ENCODE peak calls at places on chromosomes 4 and X, in ten cellular contexts. H is NCI-H1694; L is NCI-H774; N is pulmonary artery endothelial cell; J is NCI-H1105; P is GM23248; W is stimulated activated naive B cell treated with anti-CD40 and anti-IgM and Interleukin-4, amounts not matched to agents 10 μg/mL and 1 μg/mL and 100 μg/mL, for 72 hours; F is HS-5; R is NCI-H2081; O is DMS53. V is an unnamed sample.

GRCh38 chr4:2008921-2009650 is at the start of gene NELFA:
- DNase-seq in H (peak; percentile 73), L (peak; percentile 95), N (peak; percentile 78), J (peak; percentile 83), P (peak; percentile 97), W (peak; percentile 91), F (peak; percentile 84), R (peak; percentile 98), O (peak; percentile 100), V (peak; percentile 95)

GRCh38 chr4:186829740-186830449 is 106.2 kb upstream of the FAT1 start:
- DNase-seq in H (no peak), L (no peak), N (no peak), J (no peak), P (no peak), W (no peak), F (no peak), R (no peak), O (no peak), V (no peak)

GRCh38 chr4:70559216-70559830 is 32.7 kb upstream of the AMBN start:
- DNase-seq in H (peak; percentile 15), L (peak; percentile 49), N (peak; percentile 2), J (no peak), P (peak; percentile 60), W (peak; percentile 6), F (no peak), R (peak; percentile 27), O (peak; percentile 73), V (peak; percentile 6)

GRCh38 chrX:110435191-110435590 is 76.5 kb downstream of the RTL9 start:
- DNase-seq in H (no peak), L (no peak), N (no peak), J (no peak), P (no peak), W (no peak), F (no peak), R (no peak), O (no peak), V (no peak)

GRCh38 chr4:106421441-106422296 is 53.1 kb upstream of the GIMD1 start:
- DNase-seq in H (no peak), L (no peak), N (no peak), J (no peak), P (peak; percentile 60), W (no peak), F (no peak), R (no peak), O (no peak), V (no peak)

GRCh38 chr4:72677886-72678285 is 108.9 kb upstream of the ADAMTS3 start:
- DNase-seq in H (no peak), L (no peak), N (no peak), J (no peak), P (no peak), W (no peak), F (no peak), R (no peak), O (no peak), V (no peak)

GRCh38 chr4:14719053-14719452 is 283.2 kb upstream of the CPEB2 start:
- DNase-seq in H (no peak), L (no peak), N (no peak), J (no peak), P (peak; percentile 48), W (no peak), F (no peak), R (no peak), O (peak; percentile 69), V (no peak)

GRCh38 chr4:148044889-148045352 is 313.0 kb downstream of the ARHGAP10 start:
- DNase-seq in H (no peak), L (no peak), N (no peak), J (no peak), P (no peak), W (peak; percentile 25), F (no peak), R (no peak), O (peak; percentile 8), V (no peak)

GRCh38 chrX:37350034-37350365 is 836 bp downstream of the PRRG1 start:
- DNase-seq in H (no peak), L (no peak), N (no peak), J (no peak), P (peak; percentile 55), W (no peak), F (no peak), R (no peak), O (peak; percentile 55), V (no peak)

GRCh38 chr4:112515278-112516075 is 503 bp downstream of the NEUROG2 start:
- DNase-seq in H (peak; percentile 22), L (no peak), N (no peak), J (no peak), P (peak; percentile 62), W (no peak), F (no peak), R (peak; percentile 30), O (peak; percentile 69), V (no peak)

GRCh38 chrX:150199181-150199580 is 163.9 kb upstream of the MAMLD1 start:
- DNase-seq in H (no peak), L (no peak), N (no peak), J (no peak), P (no peak), W (no peak), F (no peak), R (no peak), O (no peak), V (no peak)

GRCh38 chr4:73411731-73412414 is 7.8 kb downstream of the ALB start:
- DNase-seq in H (no peak), L (no peak), N (no peak), J (no peak), P (no peak), W (no peak), F (no peak), R (no peak), O (no peak), V (no peak)

GRCh38 chr4:138255917-138256597 is 13.9 kb upstream of the SLC7A11 start:
- DNase-seq in H (no peak), L (no peak), N (no peak), J (no peak), P (no peak), W (no peak), F (no peak), R (no peak), O (peak; percentile 95), V (no peak)

GRCh38 chrX:109974906-109975655 is 27.8 kb upstream of the TMEM164 start:
- DNase-seq in H (no peak), L (no peak), N (no peak), J (no peak), P (no peak), W (no peak), F (no peak), R (no peak), O (no peak), V (no peak)

GRCh38 chr4:41044165-41044564 is 170.2 kb downstream of the APBB2 start:
- DNase-seq in H (no peak), L (no peak), N (no peak), J (no peak), P (peak; percentile 9), W (no peak), F (no peak), R (no peak), O (peak; percentile 35), V (no peak)

GRCh38 chr4:56466910-56467283 is 520 bp upstream of the SRP72 start:
- DNase-seq in H (no peak), L (no peak), N (no peak), J (no peak), P (peak; percentile 41), W (no peak), F (no peak), R (no peak), O (peak; percentile 28), V (no peak)

GRCh38 chr4:182745268-182745667 is 171.9 kb downstream of the DCTD start:
- DNase-seq in H (peak; percentile 8), L (no peak), N (no peak), J (peak; percentile 57), P (no peak), W (no peak), F (no peak), R (peak; percentile 67), O (peak; percentile 33), V (no peak)

GRCh38 chr4:31107362-31107761 is 387.2 kb downstream of the PCDH7 start:
- DNase-seq in H (no peak), L (no peak), N (no peak), J (no peak), P (no peak), W (no peak), F (no peak), R (no peak), O (no peak), V (no peak)

GRCh38 chr4:171857302-171858005 is 44.2 kb downstream of the GALNTL6 start:
- DNase-seq in H (no peak), L (no peak), N (no peak), J (no peak), P (no peak), W (no peak), F (no peak), R (no peak), O (no peak), V (no peak)

GRCh38 chrX:68146054-68146453 is 287.2 kb downstream of the OPHN1 start:
- DNase-seq in H (peak; percentile 26), L (peak; percentile 5), N (peak; percentile 11), J (no peak), P (peak; percentile 61), W (no peak), F (no peak), R (no peak), O (peak; percentile 66), V (no peak)

GRCh38 chr4:1685604-1686150 is 1.6 kb upstream of the FAM53A start:
- DNase-seq in H (no peak), L (no peak), N (no peak), J (no peak), P (no peak), W (no peak), F (no peak), R (no peak), O (peak; percentile 54), V (no peak)

V was measured in T-cell.